ENCODE peak calls at places on chromosome 7, in four cellular contexts. T is A549, H is IMR-90, E is keratinocyte. Q is an unnamed sample.

GRCh38 chr7:3887071-3887691 is 586.1 kb downstream of the SDK1 start:
- DNase-seq in T (no peak), H (no peak), E (no peak), Q (no peak)

GRCh38 chr7:4683043-4683883 is 1.2 kb downstream of the FOXK1 start:
- DNase-seq in T (no peak), H (no peak), E (no peak), Q (no peak)

GRCh38 chr7:121178869-121179497 is 149.8 kb upstream of the WNT16 start:
- DNase-seq in T (no peak), H (no peak), E (no peak), Q (no peak)

GRCh38 chr7:68547181-68547580 is 1051.1 kb upstream of the AUTS2 start:
- DNase-seq in T (no peak), H (no peak), E (no peak), Q (peak)

GRCh38 chr7:87146740-87147386 is 5.4 kb upstream of the DMTF1 start:
- DNase-seq in T (no peak), H (no peak), E (no peak), Q (no peak)

GRCh38 chr7:111357691-111358090 is 204.6 kb downstream of the IMMP2L start:
- DNase-seq in T (peak), H (peak), E (peak), Q (peak)

GRCh38 chr7:28954446-28954845 is 3.7 kb downstream of the TRIL start:
- DNase-seq in T (no peak), H (no peak), E (no peak), Q (no peak)

GRCh38 chr7:131723926-131724325 is 167.5 kb upstream of the PODXL start:
- DNase-seq in T (peak), H (peak), E (no peak), Q (no peak)

GRCh38 chr7:155914341-155914740 is 102.1 kb upstream of the SHH start:
- DNase-seq in T (no peak), H (no peak), E (no peak), Q (no peak)

GRCh38 chr7:58086871-58087535 is 637.0 kb downstream of the ZNF716 start:
- DNase-seq in T (no peak), H (no peak), E (no peak), Q (no peak)

GRCh38 chr7:52719677-52720076 is 315.8 kb upstream of the POM121L12 start:
- DNase-seq in T (no peak), H (no peak), E (no peak), Q (peak)

GRCh38 chr7:72063325-72063724 is 348.8 kb downstream of the CALN1 start:
- DNase-seq in T (no peak), H (no peak), E (no peak), Q (no peak)

GRCh38 chr7:72072901-72073300 is 339.2 kb downstream of the CALN1 start:
- DNase-seq in T (no peak), H (no peak), E (no peak), Q (no peak)

GRCh38 chr7:72064916-72065315 is 347.2 kb downstream of the CALN1 start:
- DNase-seq in T (no peak), H (no peak), E (no peak), Q (no peak)

DNA sequence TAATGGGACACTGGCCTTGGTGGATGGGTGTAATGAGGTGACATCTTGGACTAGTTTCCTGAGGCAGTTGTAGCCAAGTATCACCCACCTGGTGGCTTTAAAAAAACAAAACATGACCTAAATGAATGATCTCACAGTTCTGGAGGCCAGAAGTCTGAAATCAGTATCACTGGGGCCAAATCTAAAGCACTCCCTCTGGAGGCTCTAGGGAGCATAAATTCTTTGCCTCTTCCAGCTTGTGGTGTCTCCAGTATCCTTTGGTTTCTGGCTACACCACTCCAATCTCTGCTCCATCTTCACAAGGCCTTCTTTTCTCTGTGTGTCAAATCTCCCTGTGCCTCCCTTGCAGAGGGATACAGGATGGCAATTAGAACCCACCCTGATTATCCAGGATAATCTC is 342.9 kb downstream of the CALN1 start:
- DNase-seq in T (no peak), H (no peak), E (no peak), Q (no peak)
- TF ChIP-seq CTCF in T (no peak), H (no peak), E (no peak), Q (no peak)

GRCh38 chr7:22846961-22847360 is 24.3 kb upstream of the TOMM7 start:
- DNase-seq in T (no peak), H (no peak), E (no peak), Q (no peak)
- H3K27ac ChIP-seq in T (no peak), H (no peak), E (no peak), Q (no peak)

DNA sequence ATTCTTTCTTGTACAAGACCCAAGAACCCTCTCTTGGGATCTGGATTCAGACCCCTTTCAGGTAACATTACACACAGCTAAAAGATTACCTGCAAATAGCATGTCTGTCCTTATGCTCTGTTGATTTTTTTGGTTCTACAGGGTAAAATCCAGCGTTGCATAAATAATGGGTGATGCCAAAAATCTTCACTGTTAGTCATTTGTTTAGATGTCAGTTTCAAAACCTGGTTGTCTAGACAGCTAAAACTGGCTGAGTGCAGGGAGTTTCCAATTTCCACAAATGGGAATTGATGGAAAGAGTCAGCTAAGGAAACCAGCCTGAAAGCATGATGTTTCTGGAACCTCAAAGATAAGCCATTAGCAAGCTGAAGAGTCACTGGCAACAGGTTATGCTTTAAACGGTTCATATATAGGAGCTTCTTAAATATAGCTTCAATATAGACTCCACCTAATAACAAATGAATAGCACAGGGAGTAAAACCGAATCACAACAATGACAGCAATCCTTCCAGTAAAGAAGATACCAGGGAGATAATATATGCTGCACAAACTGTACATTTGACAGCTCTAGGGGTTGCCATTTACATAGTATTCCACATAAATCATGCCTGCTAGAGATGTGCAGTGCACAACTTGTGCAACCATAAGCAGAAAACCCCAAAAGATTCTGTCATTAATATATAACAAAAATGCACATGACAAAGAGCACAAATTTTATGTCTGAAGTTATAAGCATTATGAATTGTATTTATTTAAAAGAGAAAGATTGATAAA is 20.4 kb downstream of the CCDC71L start:
- DNase-seq in T (no peak), H (peak), E (no peak), Q (no peak)
- H3K4me2 ChIP-seq in T (no peak), H (peak), E (no peak), Q (peak)

GRCh38 chr7:74051629-74052410 is 23.8 kb downstream of the ELN start:
- DNase-seq in T (peak), H (no peak), E (no peak), Q (peak)

GRCh38 chr7:74052628-74053027 is 24.7 kb downstream of the ELN start:
- DNase-seq in T (no peak), H (no peak), E (no peak), Q (no peak)

GRCh38 chr7:74056096-74056915 is 27.3 kb upstream of the LIMK1 start:
- DNase-seq in T (no peak), H (no peak), E (no peak), Q (no peak)

GRCh38 chr7:74051193-74051592 is 23.2 kb downstream of the ELN start:
- DNase-seq in T (no peak), H (no peak), E (no peak), Q (peak)

GRCh38 chr7:74053589-74054186 is 25.7 kb downstream of the ELN start:
- DNase-seq in T (no peak), H (no peak), E (no peak), Q (no peak)
- TF ChIP-seq CTCF in T (no peak), H (no peak), E (no peak), Q (no peak)

GRCh38 chr7:32299133-32299702 is 191.0 kb downstream of the LSM5 start:
- DNase-seq in T (peak), H (no peak), E (no peak), Q (peak)
- H3K27ac ChIP-seq in T (peak), H (no peak), E (no peak), Q (no peak)

GRCh38 chr7:22013711-22014110 is 68.0 kb upstream of the CDCA7L start:
- DNase-seq in T (no peak), H (no peak), E (no peak), Q (no peak)
- H3K4me2 ChIP-seq in T (no peak), H (no peak), E (no peak), Q (no peak)

DNA sequence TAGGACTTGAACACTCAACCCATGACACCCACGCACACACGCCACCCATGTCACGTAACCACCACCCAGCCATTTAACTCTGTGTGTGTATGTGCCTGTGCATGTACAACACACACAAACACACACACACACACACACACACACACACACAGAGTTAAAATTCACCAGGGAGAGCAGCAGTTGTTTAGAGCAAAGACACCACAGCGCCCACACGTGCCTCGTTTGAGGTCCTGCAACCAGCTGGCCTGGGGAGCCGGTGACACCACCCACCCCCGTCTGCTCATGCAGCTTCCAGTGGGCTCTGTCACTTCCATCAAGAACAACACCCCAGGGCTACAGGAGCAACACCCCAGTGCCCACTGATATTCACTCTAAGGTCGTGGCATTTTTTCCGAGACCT is 97.4 kb downstream of the ELFN1 start:
- DNase-seq in T (peak), H (no peak), E (no peak), Q (no peak)
- TF ChIP-seq CTCF in T (no peak), H (no peak), E (no peak), Q (no peak)

GRCh38 chr7:154241988-154242387 is 189.8 kb downstream of the DPP6 start:
- DNase-seq in T (no peak), H (no peak), E (no peak), Q (no peak)
- H3K27ac ChIP-seq in T (no peak), H (no peak), E (no peak), Q (no peak)

GRCh38 chr7:151340794-151341356 is 737 bp upstream of the NUB1 start:
- DNase-seq in T (no peak), H (no peak), E (no peak), Q (no peak)
- H3K4me2 ChIP-seq in T (peak), H (peak), E (peak), Q (peak)